ENCODE peak calls at places on chromosomes 3 and 15, in ten cellular contexts. One of them, this sample, is unnamed.

GRCh38 chr3:10775828-10776227 is 40.2 kb upstream of the SLC6A11 start:
- DNase-seq in effector CD4-positive, alpha-beta T cell: no peak
- DNase-seq in DND-41: no peak
- DNase-seq in mesothelial cell of epicardium: no peak
- DNase-seq in H54: no peak
- DNase-seq in stimulated activated CD8-positive, alpha-beta memory T cell treated with anti-CD3 and anti-CD28 coated beads, Interleukin-15, amount 100 ng/mL, for 1 hour: no peak
- DNase-seq in occipital lobe: no peak
- DNase-seq in AG04450: no peak
- DNase-seq in NCI-H1694 treated with DMSO at 0.1 percent for 48 hours: no peak
- DNase-seq in T-helper 1 cell: no peak
- DNase-seq in this sample: no peak

GRCh38 chr15:85963262-85963760 is 116.4 kb upstream of the AGBL1 start:
- DNase-seq in effector CD4-positive, alpha-beta T cell: no peak
- DNase-seq in DND-41: peak
- DNase-seq in mesothelial cell of epicardium: no peak
- DNase-seq in H54: no peak
- DNase-seq in stimulated activated CD8-positive, alpha-beta memory T cell treated with anti-CD3 and anti-CD28 coated beads, Interleukin-15, amount 100 ng/mL, for 1 hour: no peak
- DNase-seq in occipital lobe: no peak
- DNase-seq in AG04450: no peak
- DNase-seq in NCI-H1694 treated with DMSO at 0.1 percent for 48 hours: no peak
- DNase-seq in T-helper 1 cell: no peak
- DNase-seq in this sample: no peak

GRCh38 chr15:100252779-100253417 is 88.9 kb downstream of the ADAMTS17 start:
- DNase-seq in effector CD4-positive, alpha-beta T cell: no peak
- DNase-seq in DND-41: no peak
- DNase-seq in mesothelial cell of epicardium: no peak
- DNase-seq in H54: no peak
- DNase-seq in stimulated activated CD8-positive, alpha-beta memory T cell treated with anti-CD3 and anti-CD28 coated beads, Interleukin-15, amount 100 ng/mL, for 1 hour: no peak
- DNase-seq in occipital lobe: no peak
- DNase-seq in AG04450: no peak
- DNase-seq in NCI-H1694 treated with DMSO at 0.1 percent for 48 hours: no peak
- DNase-seq in T-helper 1 cell: no peak
- DNase-seq in this sample: no peak

GRCh38 chr15:39455502-39455991 is 125.3 kb upstream of the THBS1 start:
- DNase-seq in effector CD4-positive, alpha-beta T cell: no peak
- DNase-seq in DND-41: no peak
- DNase-seq in mesothelial cell of epicardium: no peak
- DNase-seq in H54: no peak
- DNase-seq in stimulated activated CD8-positive, alpha-beta memory T cell treated with anti-CD3 and anti-CD28 coated beads, Interleukin-15, amount 100 ng/mL, for 1 hour: no peak
- DNase-seq in occipital lobe: no peak
- DNase-seq in AG04450: peak
- DNase-seq in NCI-H1694 treated with DMSO at 0.1 percent for 48 hours: peak
- DNase-seq in T-helper 1 cell: no peak
- DNase-seq in this sample: no peak

GRCh38 chr3:24273491-24273890 is 221.2 kb downstream of the THRB start:
- DNase-seq in effector CD4-positive, alpha-beta T cell: no peak
- DNase-seq in DND-41: no peak
- DNase-seq in mesothelial cell of epicardium: no peak
- DNase-seq in H54: no peak
- DNase-seq in stimulated activated CD8-positive, alpha-beta memory T cell treated with anti-CD3 and anti-CD28 coated beads, Interleukin-15, amount 100 ng/mL, for 1 hour: no peak
- DNase-seq in occipital lobe: no peak
- DNase-seq in AG04450: no peak
- DNase-seq in NCI-H1694 treated with DMSO at 0.1 percent for 48 hours: no peak
- DNase-seq in T-helper 1 cell: no peak
- DNase-seq in this sample: no peak

GRCh38 chr3:183802989-183803388 is 22.4 kb downstream of the MAP6D1 start:
- DNase-seq in effector CD4-positive, alpha-beta T cell: no peak
- DNase-seq in DND-41: no peak
- DNase-seq in mesothelial cell of epicardium: no peak
- DNase-seq in H54: no peak
- DNase-seq in stimulated activated CD8-positive, alpha-beta memory T cell treated with anti-CD3 and anti-CD28 coated beads, Interleukin-15, amount 100 ng/mL, for 1 hour: no peak
- DNase-seq in occipital lobe: no peak
- DNase-seq in AG04450: no peak
- DNase-seq in NCI-H1694 treated with DMSO at 0.1 percent for 48 hours: no peak
- DNase-seq in T-helper 1 cell: no peak
- DNase-seq in this sample: no peak

GRCh38 chr15:66638377-66638776 is 63.7 kb upstream of the SMAD6 start:
- DNase-seq in effector CD4-positive, alpha-beta T cell: no peak
- DNase-seq in DND-41: peak
- DNase-seq in mesothelial cell of epicardium: no peak
- DNase-seq in H54: no peak
- DNase-seq in stimulated activated CD8-positive, alpha-beta memory T cell treated with anti-CD3 and anti-CD28 coated beads, Interleukin-15, amount 100 ng/mL, for 1 hour: no peak
- DNase-seq in occipital lobe: no peak
- DNase-seq in AG04450: no peak
- DNase-seq in NCI-H1694 treated with DMSO at 0.1 percent for 48 hours: no peak
- DNase-seq in T-helper 1 cell: no peak
- DNase-seq in this sample: no peak

GRCh38 chr3:71307884-71308697 is 275.4 kb downstream of the FOXP1 start:
- DNase-seq in effector CD4-positive, alpha-beta T cell: no peak
- DNase-seq in DND-41: no peak
- DNase-seq in mesothelial cell of epicardium: no peak
- DNase-seq in H54: no peak
- DNase-seq in stimulated activated CD8-positive, alpha-beta memory T cell treated with anti-CD3 and anti-CD28 coated beads, Interleukin-15, amount 100 ng/mL, for 1 hour: no peak
- DNase-seq in occipital lobe: no peak
- DNase-seq in AG04450: no peak
- DNase-seq in NCI-H1694 treated with DMSO at 0.1 percent for 48 hours: peak
- DNase-seq in T-helper 1 cell: no peak
- DNase-seq in this sample: no peak

GRCh38 chr15:35376701-35377100 is 169.3 kb downstream of the DPH6 start:
- DNase-seq in effector CD4-positive, alpha-beta T cell: no peak
- DNase-seq in DND-41: no peak
- DNase-seq in mesothelial cell of epicardium: no peak
- DNase-seq in H54: no peak
- DNase-seq in stimulated activated CD8-positive, alpha-beta memory T cell treated with anti-CD3 and anti-CD28 coated beads, Interleukin-15, amount 100 ng/mL, for 1 hour: no peak
- DNase-seq in occipital lobe: no peak
- DNase-seq in AG04450: no peak
- DNase-seq in NCI-H1694 treated with DMSO at 0.1 percent for 48 hours: no peak
- DNase-seq in T-helper 1 cell: no peak
- DNase-seq in this sample: no peak

GRCh38 chr3:184783309-184783708 is 28.7 kb upstream of the VPS8 start:
- DNase-seq in effector CD4-positive, alpha-beta T cell: no peak
- DNase-seq in DND-41: no peak
- DNase-seq in mesothelial cell of epicardium: no peak
- DNase-seq in H54: no peak
- DNase-seq in stimulated activated CD8-positive, alpha-beta memory T cell treated with anti-CD3 and anti-CD28 coated beads, Interleukin-15, amount 100 ng/mL, for 1 hour: no peak
- DNase-seq in occipital lobe: no peak
- DNase-seq in AG04450: no peak
- DNase-seq in NCI-H1694 treated with DMSO at 0.1 percent for 48 hours: no peak
- DNase-seq in T-helper 1 cell: no peak
- DNase-seq in this sample: no peak

GRCh38 chr3:146314871-146315270 is 64.0 kb upstream of the PLSCR4 start:
- DNase-seq in effector CD4-positive, alpha-beta T cell: no peak
- DNase-seq in DND-41: no peak
- DNase-seq in mesothelial cell of epicardium: no peak
- DNase-seq in H54: no peak
- DNase-seq in stimulated activated CD8-positive, alpha-beta memory T cell treated with anti-CD3 and anti-CD28 coated beads, Interleukin-15, amount 100 ng/mL, for 1 hour: no peak
- DNase-seq in occipital lobe: no peak
- DNase-seq in AG04450: no peak
- DNase-seq in NCI-H1694 treated with DMSO at 0.1 percent for 48 hours: no peak
- DNase-seq in T-helper 1 cell: no peak
- DNase-seq in this sample: no peak

GRCh38 chr3:127768346-127769008 is 53.8 kb downstream of the MGLL start:
- DNase-seq in effector CD4-positive, alpha-beta T cell: no peak
- DNase-seq in DND-41: no peak
- DNase-seq in mesothelial cell of epicardium: no peak
- DNase-seq in H54: peak
- DNase-seq in stimulated activated CD8-positive, alpha-beta memory T cell treated with anti-CD3 and anti-CD28 coated beads, Interleukin-15, amount 100 ng/mL, for 1 hour: no peak
- DNase-seq in occipital lobe: no peak
- DNase-seq in AG04450: peak
- DNase-seq in NCI-H1694 treated with DMSO at 0.1 percent for 48 hours: no peak
- DNase-seq in T-helper 1 cell: no peak
- DNase-seq in this sample: no peak

GRCh38 chr15:99895189-99895955 is 162.1 kb upstream of the LYSMD4 start:
- DNase-seq in effector CD4-positive, alpha-beta T cell: no peak
- DNase-seq in DND-41: no peak
- DNase-seq in mesothelial cell of epicardium: no peak
- DNase-seq in H54: no peak
- DNase-seq in stimulated activated CD8-positive, alpha-beta memory T cell treated with anti-CD3 and anti-CD28 coated beads, Interleukin-15, amount 100 ng/mL, for 1 hour: no peak
- DNase-seq in occipital lobe: no peak
- DNase-seq in AG04450: no peak
- DNase-seq in NCI-H1694 treated with DMSO at 0.1 percent for 48 hours: no peak
- DNase-seq in T-helper 1 cell: no peak
- DNase-seq in this sample: no peak

GRCh38 chr3:8988791-8989558 is 25.7 kb upstream of the RAD18 start:
- DNase-seq in effector CD4-positive, alpha-beta T cell: no peak
- DNase-seq in DND-41: no peak
- DNase-seq in mesothelial cell of epicardium: no peak
- DNase-seq in H54: no peak
- DNase-seq in stimulated activated CD8-positive, alpha-beta memory T cell treated with anti-CD3 and anti-CD28 coated beads, Interleukin-15, amount 100 ng/mL, for 1 hour: no peak
- DNase-seq in occipital lobe: no peak
- DNase-seq in AG04450: no peak
- DNase-seq in NCI-H1694 treated with DMSO at 0.1 percent for 48 hours: no peak
- DNase-seq in T-helper 1 cell: no peak
- DNase-seq in this sample: no peak

GRCh38 chr3:33046521-33046920 is 50.4 kb downstream of the GLB1 start:
- DNase-seq in effector CD4-positive, alpha-beta T cell: no peak
- DNase-seq in DND-41: no peak
- DNase-seq in mesothelial cell of epicardium: no peak
- DNase-seq in H54: no peak
- DNase-seq in stimulated activated CD8-positive, alpha-beta memory T cell treated with anti-CD3 and anti-CD28 coated beads, Interleukin-15, amount 100 ng/mL, for 1 hour: no peak
- DNase-seq in occipital lobe: no peak
- DNase-seq in AG04450: no peak
- DNase-seq in NCI-H1694 treated with DMSO at 0.1 percent for 48 hours: no peak
- DNase-seq in T-helper 1 cell: no peak
- DNase-seq in this sample: no peak

GRCh38 chr3:146747051-146747450 is 141.9 kb upstream of the PLSCR5 start:
- DNase-seq in effector CD4-positive, alpha-beta T cell: no peak
- DNase-seq in DND-41: no peak
- DNase-seq in mesothelial cell of epicardium: no peak
- DNase-seq in H54: no peak
- DNase-seq in stimulated activated CD8-positive, alpha-beta memory T cell treated with anti-CD3 and anti-CD28 coated beads, Interleukin-15, amount 100 ng/mL, for 1 hour: no peak
- DNase-seq in occipital lobe: no peak
- DNase-seq in AG04450: no peak
- DNase-seq in NCI-H1694 treated with DMSO at 0.1 percent for 48 hours: no peak
- DNase-seq in T-helper 1 cell: no peak
- DNase-seq in this sample: no peak

GRCh38 chr3:177196473-177197040 is 725 bp downstream of the TBL1XR1 start:
- DNase-seq in effector CD4-positive, alpha-beta T cell: peak
- DNase-seq in DND-41: peak
- DNase-seq in mesothelial cell of epicardium: peak
- DNase-seq in H54: peak
- DNase-seq in stimulated activated CD8-positive, alpha-beta memory T cell treated with anti-CD3 and anti-CD28 coated beads, Interleukin-15, amount 100 ng/mL, for 1 hour: no peak
- DNase-seq in occipital lobe: peak
- DNase-seq in AG04450: no peak
- DNase-seq in NCI-H1694 treated with DMSO at 0.1 percent for 48 hours: no peak
- DNase-seq in T-helper 1 cell: no peak
- DNase-seq in this sample: peak

GRCh38 chr3:31724681-31725080 is 192.0 kb downstream of the STT3B start:
- DNase-seq in effector CD4-positive, alpha-beta T cell: no peak
- DNase-seq in DND-41: no peak
- DNase-seq in mesothelial cell of epicardium: no peak
- DNase-seq in H54: no peak
- DNase-seq in stimulated activated CD8-positive, alpha-beta memory T cell treated with anti-CD3 and anti-CD28 coated beads, Interleukin-15, amount 100 ng/mL, for 1 hour: no peak
- DNase-seq in occipital lobe: no peak
- DNase-seq in AG04450: peak
- DNase-seq in NCI-H1694 treated with DMSO at 0.1 percent for 48 hours: no peak
- DNase-seq in T-helper 1 cell: no peak
- DNase-seq in this sample: peak

GRCh38 chr15:78702609-78703332 is 61.8 kb upstream of the CHRNB4 start:
- DNase-seq in effector CD4-positive, alpha-beta T cell: no peak
- DNase-seq in DND-41: no peak
- DNase-seq in mesothelial cell of epicardium: no peak
- DNase-seq in H54: no peak
- DNase-seq in stimulated activated CD8-positive, alpha-beta memory T cell treated with anti-CD3 and anti-CD28 coated beads, Interleukin-15, amount 100 ng/mL, for 1 hour: no peak
- DNase-seq in occipital lobe: no peak
- DNase-seq in AG04450: no peak
- DNase-seq in NCI-H1694 treated with DMSO at 0.1 percent for 48 hours: no peak
- DNase-seq in T-helper 1 cell: no peak
- DNase-seq in this sample: no peak

GRCh38 chr15:79769081-79769481 is 127.7 kb downstream of the MTHFS start:
- DNase-seq in effector CD4-positive, alpha-beta T cell: no peak
- DNase-seq in DND-41: no peak
- DNase-seq in mesothelial cell of epicardium: no peak
- DNase-seq in H54: no peak
- DNase-seq in stimulated activated CD8-positive, alpha-beta memory T cell treated with anti-CD3 and anti-CD28 coated beads, Interleukin-15, amount 100 ng/mL, for 1 hour: no peak
- DNase-seq in occipital lobe: no peak
- DNase-seq in AG04450: no peak
- DNase-seq in NCI-H1694 treated with DMSO at 0.1 percent for 48 hours: peak
- DNase-seq in T-helper 1 cell: no peak
- DNase-seq in this sample: peak

GRCh38 chr3:193884011-193884410 is 251.9 kb upstream of the HES1 start:
- DNase-seq in effector CD4-positive, alpha-beta T cell: no peak
- DNase-seq in DND-41: no peak
- DNase-seq in mesothelial cell of epicardium: no peak
- DNase-seq in H54: peak
- DNase-seq in stimulated activated CD8-positive, alpha-beta memory T cell treated with anti-CD3 and anti-CD28 coated beads, Interleukin-15, amount 100 ng/mL, for 1 hour: no peak
- DNase-seq in occipital lobe: no peak
- DNase-seq in AG04450: no peak
- DNase-seq in NCI-H1694 treated with DMSO at 0.1 percent for 48 hours: no peak
- DNase-seq in T-helper 1 cell: no peak
- DNase-seq in this sample: no peak

GRCh38 chr3:142057331-142057725 is 92.0 kb downstream of the TFDP2 start:
- DNase-seq in effector CD4-positive, alpha-beta T cell: no peak
- DNase-seq in DND-41: no peak
- DNase-seq in mesothelial cell of epicardium: no peak
- DNase-seq in H54: no peak
- DNase-seq in stimulated activated CD8-positive, alpha-beta memory T cell treated with anti-CD3 and anti-CD28 coated beads, Interleukin-15, amount 100 ng/mL, for 1 hour: no peak
- DNase-seq in occipital lobe: no peak
- DNase-seq in AG04450: no peak
- DNase-seq in NCI-H1694 treated with DMSO at 0.1 percent for 48 hours: no peak
- DNase-seq in T-helper 1 cell: no peak
- DNase-seq in this sample: no peak

GRCh38 chr15:74995779-74996765 is 709 bp downstream of the SCAMP5 start:
- DNase-seq in effector CD4-positive, alpha-beta T cell: no peak
- DNase-seq in DND-41: no peak
- DNase-seq in mesothelial cell of epicardium: no peak
- DNase-seq in H54: no peak
- DNase-seq in stimulated activated CD8-positive, alpha-beta memory T cell treated with anti-CD3 and anti-CD28 coated beads, Interleukin-15, amount 100 ng/mL, for 1 hour: no peak
- DNase-seq in occipital lobe: no peak
- DNase-seq in AG04450: no peak
- DNase-seq in NCI-H1694 treated with DMSO at 0.1 percent for 48 hours: peak
- DNase-seq in T-helper 1 cell: no peak
- DNase-seq in this sample: peak